ENCODE peak calls at places on chromosomes 6 and 20, in four cellular contexts. L is foreskin keratinocyte, Q is T-cell, D is astrocyte of the hippocampus. P is an unnamed sample.

GRCh38 chr6:42405025-42405424 is 46.7 kb downstream of the TRERF1 start:
- DNase-seq in L (no peak), Q (no peak), D (no peak), P (no peak)

GRCh38 chr20:64090165-64090564 is 6.0 kb upstream of the LKAAEAR1 start:
- DNase-seq in L (no peak), Q (no peak), D (no peak), P (no peak)

GRCh38 chr6:3697609-3698008 is 53.9 kb downstream of the PXDC1 start:
- DNase-seq in L (no peak), Q (no peak), D (peak; percentile 90), P (no peak)

GRCh38 chr6:122530440-122531046 is 58.9 kb upstream of the SERINC1 start:
- DNase-seq in L (peak; percentile 15), Q (peak; percentile 19), D (peak; percentile 81), P (peak; percentile 65)

GRCh38 chr6:47897233-47897632 is 115.4 kb downstream of the OPN5 start:
- DNase-seq in L (no peak), Q (no peak), D (peak; percentile 45), P (no peak)

GRCh38 chr6:11258260-11259237 is 26.1 kb upstream of the NEDD9 start:
- DNase-seq in L (peak; percentile 13), Q (peak; percentile 38), D (peak; percentile 37), P (no peak)

GRCh38 chr6:13614126-13614925 is 809 bp upstream of the NOL7 start:
- DNase-seq in L (peak; percentile 36), Q (no peak), D (peak; percentile 75), P (no peak)

GRCh38 chr6:15324427-15324985 is 78.6 kb downstream of the JARID2 start:
- DNase-seq in L (no peak), Q (no peak), D (no peak), P (no peak)

GRCh38 chr6:136586295-136586694 is 36.1 kb upstream of the MAP7 start:
- DNase-seq in L (peak; percentile 48), Q (no peak), D (peak; percentile 74), P (no peak)

GRCh38 chr6:167714166-167714565 is 112.5 kb upstream of the AFDN start:
- DNase-seq in L (no peak), Q (no peak), D (no peak), P (no peak)

GRCh38 chr6:15615837-15616236 is 47.0 kb downstream of the DTNBP1 start:
- DNase-seq in L (no peak), Q (no peak), D (peak; percentile 9), P (no peak)

GRCh38 chr6:42030585-42031506 is 19.5 kb upstream of the TAF8 start:
- DNase-seq in L (no peak), Q (no peak), D (no peak), P (no peak)

GRCh38 chr20:58706975-58707681 is 14.5 kb downstream of the NPEPL1 start:
- DNase-seq in L (no peak), Q (no peak), D (no peak), P (no peak)

GRCh38 chr6:43951756-43952675 is 175.2 kb downstream of the MRPL14 start:
- DNase-seq in L (no peak), Q (no peak), D (peak; percentile 26), P (no peak)

GRCh38 chr6:153537422-153537821 is 406.3 kb upstream of the RGS17 start:
- DNase-seq in L (no peak), Q (no peak), D (no peak), P (no peak)

GRCh38 chr6:113690255-113690956 is 166.7 kb upstream of the MARCKS start:
- DNase-seq in L (peak; percentile 82), Q (no peak), D (peak; percentile 89), P (peak; percentile 81)

GRCh38 chr6:21949211-21949801 is 347.5 kb downstream of the PRL start:
- DNase-seq in L (no peak), Q (no peak), D (peak; percentile 35), P (peak; percentile 56)

GRCh38 chr6:39617023-39617422 is 108.2 kb downstream of the KIF6 start:
- DNase-seq in L (no peak), Q (no peak), D (peak; percentile 62), P (no peak)

GRCh38 chr6:36073587-36073986 is 46.0 kb downstream of the MAPK14 start:
- DNase-seq in L (no peak), Q (no peak), D (no peak), P (no peak)

GRCh38 chr6:87444362-87444761 is 28.4 kb upstream of the SLC35A1 start:
- DNase-seq in L (no peak), Q (no peak), D (peak; percentile 17), P (no peak)

GRCh38 chr20:24587384-24588046 is 118.1 kb downstream of the SYNDIG1 start:
- DNase-seq in L (no peak), Q (no peak), D (no peak), P (no peak)

GRCh38 chr6:110412258-110412839 is 3.0 kb downstream of the DDO start:
- DNase-seq in L (no peak), Q (no peak), D (no peak), P (no peak)

GRCh38 chr20:54479138-54479906 is 3.9 kb downstream of the DOK5 start:
- DNase-seq in L (no peak), Q (no peak), D (peak; percentile 21), P (no peak)

GRCh38 chr6:81606965-81607381 is 145.5 kb downstream of the TENT5A start:
- DNase-seq in L (no peak), Q (no peak), D (peak; percentile 12), P (no peak)

GRCh38 chr6:119495230-119495683 is 145.7 kb upstream of the MAN1A1 start:
- DNase-seq in L (no peak), Q (no peak), D (no peak), P (no peak)

GRCh38 chr20:25222461-25223178 is 25.3 kb upstream of the PYGB start:
- DNase-seq in L (no peak), Q (no peak), D (no peak), P (no peak)

GRCh38 chr6:152769993-152770392 is 19.4 kb downstream of the VIP start:
- DNase-seq in L (no peak), Q (no peak), D (no peak), P (no peak)

GRCh38 chr6:163883946-163884345 is 469.4 kb downstream of the QKI start:
- DNase-seq in L (no peak), Q (no peak), D (no peak), P (no peak)

GRCh38 chr20:18400460-18400859 is 66.4 kb downstream of the DZANK1 start:
- DNase-seq in L (no peak), Q (no peak), D (no peak), P (no peak)

GRCh38 chr20:49328790-49329189 is 50.9 kb upstream of the ZNFX1 start:
- DNase-seq in L (no peak), Q (no peak), D (no peak), P (no peak)

GRCh38 chr6:30834643-30835042 is 49.7 kb upstream of the DDR1 start:
- DNase-seq in L (no peak), Q (no peak), D (peak; percentile 49), P (no peak)

GRCh38 chr6:27188885-27189418 is 58.5 kb upstream of the PRSS16 start:
- DNase-seq in L (no peak), Q (peak; percentile 6), D (peak; percentile 90), P (peak; percentile 49)

GRCh38 chr6:11315743-11316437 is 83.4 kb upstream of the NEDD9 start:
- DNase-seq in L (peak; percentile 88), Q (no peak), D (peak; percentile 31), P (no peak)

GRCh38 chr6:165655191-165655590 is 7.8 kb downstream of the PDE10A start:
- DNase-seq in L (no peak), Q (no peak), D (no peak), P (no peak)

GRCh38 chr6:151807513-151808330 is at the start of gene ESR1:
- DNase-seq in L (no peak), Q (no peak), D (peak; percentile 66), P (no peak)

GRCh38 chr20:19976595-19977372 is 40.4 kb upstream of the NAA20 start:
- DNase-seq in L (peak; percentile 53), Q (no peak), D (peak; percentile 96), P (no peak)

P was measured in DMS153.